ENCODE peak calls at places on chromosomes 16 and 17, in ten cellular contexts. F is nucleus accumbens; C is kidney epithelial cell; L is OCI-LY7; R is stimulated activated CD4-positive, alpha-beta T cell treated with anti-CD3 and anti-CD28 coated beads, Interleukin-1b, Interleukin-23, amount 100 ng/mL, for 1 hour; W is fibroblast of lung; E is activated CD8-positive, alpha-beta T cell treated with anti-CD3 and anti-CD28 coated beads for 36 hours; K is stimulated activated CD8-positive, alpha-beta memory T cell treated with anti-CD3 and anti-CD28 coated beads, Interleukin-4, amount 100 ng/mL, for 1 hour; B is adrenal gland; X is HL-60. G is an unnamed sample.

GRCh38 chr16:50202926-50203624 is 50.0 kb downstream of the TENT4B start:
- DNase-seq in K (no peak), R (no peak), B (no peak), X (no peak), L (no peak), F (no peak), W (peak), C (peak), E (no peak), G (peak)

GRCh38 chr16:48295493-48296281 is 48.3 kb upstream of the ABCC11 start:
- DNase-seq in R (no peak), C (no peak), K (no peak), W (no peak), X (no peak), F (no peak), B (no peak), E (no peak), L (no peak), G (no peak)

GRCh38 chr17:21218101-21218500 is 4.1 kb upstream of the TMEM11 start:
- DNase-seq in W (no peak), R (no peak), X (no peak), B (no peak), F (no peak), K (no peak), E (peak), L (no peak), C (no peak), G (no peak)

GRCh38 chr16:87527055-87527724 is 34.4 kb upstream of the ZCCHC14 start:
- DNase-seq in L (no peak), X (no peak), E (no peak), W (no peak), R (no peak), K (no peak), F (no peak), C (no peak), B (no peak), G (no peak)

GRCh38 chr17:30823425-30823824 is 1.1 kb downstream of the CRLF3 start:
- DNase-seq in E (no peak), X (no peak), W (no peak), F (no peak), B (no peak), L (no peak), K (no peak), C (no peak), R (no peak), G (no peak)

GRCh38 chr17:44110823-44111633 is 12.4 kb downstream of the HDAC5 start:
- DNase-seq in K (peak), C (no peak), B (peak), R (peak), L (peak), W (peak), X (peak), E (peak), F (peak), G (peak)

GRCh38 chr16:1002399-1003161 is 21.0 kb downstream of the SOX8 start:
- DNase-seq in B (peak), F (no peak), E (peak), X (no peak), K (peak), W (peak), R (peak), L (no peak), C (peak), G (peak)

GRCh38 chr16:84839956-84840355 is 20.2 kb downstream of the CRISPLD2 start:
- DNase-seq in L (no peak), E (no peak), R (no peak), C (peak), B (no peak), W (peak), F (no peak), X (no peak), K (no peak), G (peak)

G was measured in HCEC 1CT.